ENCODE peak calls at places on chromosomes 16 and 17, in seven cellular contexts. Y is GM12878, S is H1, J is ovary, T is suprapubic skin, I is A549, V is tibial nerve. B is an unnamed sample.
A peak's percentile ranks its signal among the peaks of the same experiment; 100 is the strongest.

GRCh38 chr16:23514381-23515152 is 4.3 kb upstream of the GGA2 start:
- DNase-seq in Y (no peak), S (no peak), J (no peak), T (no peak), I (no peak), V (no peak), B (no peak)

GRCh38 chr16:78925071-78925714 is 675.3 kb downstream of the MAF start:
- DNase-seq in Y (no peak), S (peak; percentile 19), J (no peak), T (no peak), I (peak; percentile 16), V (peak; percentile 37), B (peak; percentile 51)

GRCh38 chr16:278863-279366 is 1.5 kb upstream of the ARHGDIG start:
- DNase-seq in Y (peak; percentile 8), S (no peak), J (no peak), T (no peak), I (no peak), V (no peak), B (peak; percentile 87)

GRCh38 chr16:69930117-69930776 is 20.9 kb upstream of the CLEC18A start:
- DNase-seq in Y (no peak), S (no peak), J (peak; percentile 60), T (no peak), I (peak; percentile 82), V (peak; percentile 85), B (peak; percentile 45)

GRCh38 chr17:81184596-81184995 is 18.6 kb upstream of the AATK start:
- DNase-seq in Y (no peak), S (no peak), J (no peak), T (no peak), I (no peak), V (no peak), B (no peak)

GRCh38 chr16:54355251-54355650 is 68.7 kb upstream of the IRX3 start:
- DNase-seq in Y (no peak), S (no peak), J (no peak), T (no peak), I (no peak), V (no peak), B (no peak)

GRCh38 chr16:89407282-89407924 is 83.0 kb downstream of the ANKRD11 start:
- DNase-seq in Y (no peak), S (no peak), J (no peak), T (no peak), I (no peak), V (no peak), B (no peak)

GRCh38 chr16:2154533-2155090 is 970 bp upstream of the TRAF7 start:
- DNase-seq in Y (no peak), S (no peak), J (no peak), T (no peak), I (no peak), V (no peak), B (no peak)

GRCh38 chr17:78477913-78478756 is 99.1 kb downstream of the DNAH17 start:
- DNase-seq in Y (no peak), S (no peak), J (no peak), T (no peak), I (no peak), V (no peak), B (no peak)

GRCh38 chr17:77772461-77772897 is 186.0 kb upstream of the TNRC6C start:
- DNase-seq in Y (no peak), S (peak; percentile 38), J (no peak), T (no peak), I (peak; percentile 86), V (peak; percentile 46), B (peak; percentile 64)

GRCh38 chr17:9886141-9886930 is 18.7 kb downstream of the RCVRN start:
- DNase-seq in Y (no peak), S (no peak), J (no peak), T (no peak), I (no peak), V (no peak), B (no peak)

GRCh38 chr16:24696699-24697098 is 32.8 kb upstream of the TNRC6A start:
- DNase-seq in Y (no peak), S (no peak), J (no peak), T (no peak), I (no peak), V (no peak), B (no peak)

GRCh38 chr16:24698314-24698713 is 31.1 kb upstream of the TNRC6A start:
- DNase-seq in Y (no peak), S (no peak), J (no peak), T (no peak), I (no peak), V (no peak), B (no peak)

GRCh38 chr16:24699151-24699723 is 30.2 kb upstream of the TNRC6A start:
- DNase-seq in Y (no peak), S (no peak), J (no peak), T (no peak), I (no peak), V (no peak), B (no peak)

GRCh38 chr16:24701521-24701951 is 27.9 kb upstream of the TNRC6A start:
- DNase-seq in Y (no peak), S (no peak), J (no peak), T (no peak), I (no peak), V (no peak), B (no peak)

GRCh38 chr16:24700549-24701392 is 28.7 kb upstream of the TNRC6A start:
- DNase-seq in Y (no peak), S (peak; percentile 58), J (peak; percentile 80), T (peak; percentile 76), I (peak; percentile 89), V (peak; percentile 95), B (peak; percentile 46)
- TF ChIP-seq EP300 in Y (no peak), S (no peak), J (peak; percentile 74), T (peak; percentile 83), I (peak; percentile 43), V (peak; percentile 90), B (peak; percentile 96)

GRCh38 chr17:63773272-63774140 is at the start of gene CCDC47:
- DNase-seq in Y (peak; percentile 98), S (peak; percentile 94), J (peak; percentile 99), T (peak; percentile 99), I (peak; percentile 100), V (peak; percentile 98), B (peak; percentile 99)
- TF ChIP-seq EP300 in Y (peak; percentile 52), S (peak; percentile 41), J (peak; percentile 93), T (peak; percentile 27), I (no peak), V (peak; percentile 97), B (peak; percentile 45)

GRCh38 chr16:20883554-20884239 is 16.5 kb downstream of the DCUN1D3 start:
- DNase-seq in Y (no peak), S (no peak), J (no peak), T (no peak), I (no peak), V (no peak), B (no peak)

GRCh38 chr16:20889625-20890275 is 10.4 kb downstream of the DCUN1D3 start:
- DNase-seq in Y (no peak), S (no peak), J (no peak), T (no peak), I (no peak), V (no peak), B (no peak)

GRCh38 chr16:20887207-20887606 is 13.0 kb downstream of the DCUN1D3 start:
- DNase-seq in Y (no peak), S (no peak), J (no peak), T (no peak), I (no peak), V (no peak), B (no peak)

GRCh38 chr16:20884240-20884556 is 16.0 kb downstream of the DCUN1D3 start:
- DNase-seq in Y (no peak), S (no peak), J (no peak), T (no peak), I (no peak), V (no peak), B (no peak)

GRCh38 chr16:20886320-20886719 is 13.8 kb downstream of the DCUN1D3 start:
- DNase-seq in Y (no peak), S (no peak), J (no peak), T (no peak), I (no peak), V (no peak), B (no peak)
- TF ChIP-seq EP300 in Y (no peak), S (no peak), J (no peak), T (no peak), I (no peak), V (no peak), B (no peak)

GRCh38 chr16:30355144-30355953 is at the start of gene CD2BP2:
- DNase-seq in Y (peak; percentile 93), S (peak; percentile 96), J (peak; percentile 98), T (peak; percentile 98), I (peak; percentile 95), V (peak; percentile 95), B (peak; percentile 96)
- TF ChIP-seq EP300 in Y (no peak), S (peak; percentile 17), J (peak; percentile 92), T (no peak), I (no peak), V (peak; percentile 95), B (no peak)

DNA sequence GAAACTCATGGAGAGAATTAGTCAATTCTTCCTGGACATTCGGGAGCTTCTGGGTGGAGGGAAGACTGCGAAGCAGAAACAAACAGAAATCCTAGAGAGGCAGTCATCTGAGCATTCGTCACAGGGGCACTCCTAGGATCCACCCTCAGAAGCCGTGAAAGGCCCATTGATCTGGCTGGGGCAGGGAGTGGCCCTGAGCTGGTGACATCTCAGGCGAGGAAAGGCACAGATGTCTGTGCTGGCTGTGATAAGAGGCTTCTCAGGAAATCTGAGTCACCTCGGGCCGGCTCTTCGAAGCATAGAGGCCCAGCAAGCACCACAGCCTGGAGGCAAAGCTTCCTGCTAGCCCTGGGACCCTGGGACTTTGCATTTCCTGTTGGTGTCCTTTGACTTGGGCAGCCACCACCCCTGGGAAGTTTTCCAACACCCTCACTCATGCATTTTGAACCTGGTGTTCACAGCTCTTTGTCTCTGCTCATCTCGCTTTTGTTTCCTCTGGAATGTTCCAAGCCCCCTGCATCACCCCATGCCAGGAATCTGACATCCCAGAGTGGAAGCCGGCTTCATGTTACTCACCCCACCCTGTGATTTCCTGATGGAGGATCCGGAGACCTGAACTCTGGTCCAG is 23.3 kb upstream of the CDRT4 start:
- DNase-seq in Y (no peak), S (peak; percentile 44), J (no peak), T (peak; percentile 92), I (no peak), V (peak; percentile 68), B (no peak)
- TF ChIP-seq EP300 in Y (no peak), S (peak; percentile 24), J (no peak), T (no peak), I (no peak), V (peak; percentile 37), B (no peak)

GRCh38 chr17:45161288-45162021 is at the start of gene HEXIM2:
- DNase-seq in Y (peak; percentile 100), S (peak; percentile 99), J (peak; percentile 96), T (peak; percentile 99), I (peak; percentile 98), V (peak; percentile 99), B (peak; percentile 98)
- TF ChIP-seq EP300 in Y (peak; percentile 69), S (peak; percentile 10), J (peak; percentile 74), T (no peak), I (no peak), V (peak; percentile 93), B (no peak)

B was measured in stomach.